ENCODE peak calls at places on chromosomes 1 and 21, in five cellular contexts. B, T, V, S and M are unnamed samples.

GRCh38 chr1:113088972-113089371 is 16.0 kb downstream of the LRIG2 start:
- DNase-seq in B (no peak), T (no peak), V (no peak), S (no peak), M (no peak)

GRCh38 chr21:42039911-42040351 is 29.8 kb upstream of the ZBTB21 start:
- DNase-seq in B (peak), T (peak), V (no peak), S (no peak), M (peak)

GRCh38 chr1:43979528-43980254 is 681 bp downstream of the B4GALT2 start:
- DNase-seq in B (peak), T (peak), V (no peak), S (peak), M (no peak)

GRCh38 chr1:220300442-220301121 is 28.3 kb upstream of the RAB3GAP2 start:
- DNase-seq in B (peak), T (peak), V (no peak), S (peak), M (peak)

GRCh38 chr1:15100369-15101111 is 53.0 kb upstream of the TMEM51 start:
- DNase-seq in B (no peak), T (peak), V (peak), S (peak), M (peak)

GRCh38 chr1:89736937-89737733 is 83.7 kb upstream of the LRRC8D start:
- DNase-seq in B (no peak), T (no peak), V (no peak), S (no peak), M (no peak)

GRCh38 chr21:46155514-46156377 is at the start of gene FTCD:
- DNase-seq in B (no peak), T (peak), V (no peak), S (no peak), M (no peak)

GRCh38 chr21:26845066-26845749 is at the start of gene ADAMTS1:
- DNase-seq in B (peak), T (peak), V (no peak), S (peak), M (peak)

GRCh38 chr1:69985901-69986439 is 219.4 kb downstream of the LRRC40 start:
- DNase-seq in B (no peak), T (no peak), V (no peak), S (no peak), M (no peak)

GRCh38 chr1:23168462-23169218 is at the start of gene LUZP1:
- DNase-seq in B (peak), T (peak), V (peak), S (peak), M (no peak)

GRCh38 chr1:115478933-115479551 is 141.0 kb upstream of the NGF start:
- DNase-seq in B (no peak), T (no peak), V (no peak), S (no peak), M (no peak)

GRCh38 chr1:167898578-167899222 is 15.2 kb downstream of the ADCY10 start:
- DNase-seq in B (no peak), T (no peak), V (no peak), S (no peak), M (no peak)

GRCh38 chr1:187509091-187509490 is 680.3 kb downstream of the PLA2G4A start:
- DNase-seq in B (no peak), T (no peak), V (no peak), S (peak), M (no peak)

GRCh38 chr1:234858722-234859121 is 248.7 kb upstream of the IRF2BP2 start:
- DNase-seq in B (no peak), T (no peak), V (no peak), S (no peak), M (no peak)

GRCh38 chr21:32389337-32390015 is 3.3 kb downstream of the URB1 start:
- DNase-seq in B (no peak), T (no peak), V (no peak), S (no peak), M (no peak)
- H3K27ac ChIP-seq in B (no peak), T (no peak), V (no peak), S (peak), M (no peak)

DNA sequence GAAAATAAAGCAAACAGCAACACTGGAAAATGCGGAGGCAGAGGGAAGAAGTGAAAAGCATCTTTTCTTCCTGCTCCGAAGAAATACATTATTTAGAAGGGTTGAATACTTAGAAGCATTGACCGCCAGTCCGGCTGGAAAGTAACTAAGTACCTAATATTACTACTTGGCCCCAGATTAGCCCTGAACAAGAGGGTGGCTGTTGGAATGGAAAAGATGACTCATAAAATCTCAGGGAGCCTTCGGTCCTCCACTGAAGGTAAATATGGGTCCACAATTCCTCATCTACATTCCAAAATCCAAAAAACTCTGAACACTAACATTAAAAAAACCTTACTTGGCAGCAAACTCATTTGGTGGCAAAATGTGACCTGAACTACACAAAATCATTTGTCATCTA is 40.1 kb downstream of the BCAR3 start:
- DNase-seq in B (no peak), T (no peak), V (no peak), S (no peak), M (no peak)
- H3K27ac ChIP-seq in B (no peak), T (no peak), V (no peak), S (no peak), M (no peak)

GRCh38 chr1:183881387-183882084 is 76.6 kb downstream of the RGL1 start:
- DNase-seq in B (peak), T (no peak), V (no peak), S (peak), M (peak)

GRCh38 chr1:183877321-183877720 is 72.4 kb downstream of the RGL1 start:
- DNase-seq in B (peak), T (peak), V (no peak), S (no peak), M (no peak)

GRCh38 chr1:183879477-183879876 is 74.6 kb downstream of the RGL1 start:
- DNase-seq in B (no peak), T (no peak), V (no peak), S (no peak), M (no peak)

GRCh38 chr1:183882328-183883167 is 77.6 kb downstream of the RGL1 start:
- DNase-seq in B (no peak), T (no peak), V (no peak), S (no peak), M (no peak)

GRCh38 chr1:183879966-183880365 is 75.0 kb downstream of the RGL1 start:
- DNase-seq in B (no peak), T (no peak), V (no peak), S (no peak), M (no peak)
- H3K27ac ChIP-seq in B (no peak), T (peak), V (no peak), S (no peak), M (no peak)

DNA sequence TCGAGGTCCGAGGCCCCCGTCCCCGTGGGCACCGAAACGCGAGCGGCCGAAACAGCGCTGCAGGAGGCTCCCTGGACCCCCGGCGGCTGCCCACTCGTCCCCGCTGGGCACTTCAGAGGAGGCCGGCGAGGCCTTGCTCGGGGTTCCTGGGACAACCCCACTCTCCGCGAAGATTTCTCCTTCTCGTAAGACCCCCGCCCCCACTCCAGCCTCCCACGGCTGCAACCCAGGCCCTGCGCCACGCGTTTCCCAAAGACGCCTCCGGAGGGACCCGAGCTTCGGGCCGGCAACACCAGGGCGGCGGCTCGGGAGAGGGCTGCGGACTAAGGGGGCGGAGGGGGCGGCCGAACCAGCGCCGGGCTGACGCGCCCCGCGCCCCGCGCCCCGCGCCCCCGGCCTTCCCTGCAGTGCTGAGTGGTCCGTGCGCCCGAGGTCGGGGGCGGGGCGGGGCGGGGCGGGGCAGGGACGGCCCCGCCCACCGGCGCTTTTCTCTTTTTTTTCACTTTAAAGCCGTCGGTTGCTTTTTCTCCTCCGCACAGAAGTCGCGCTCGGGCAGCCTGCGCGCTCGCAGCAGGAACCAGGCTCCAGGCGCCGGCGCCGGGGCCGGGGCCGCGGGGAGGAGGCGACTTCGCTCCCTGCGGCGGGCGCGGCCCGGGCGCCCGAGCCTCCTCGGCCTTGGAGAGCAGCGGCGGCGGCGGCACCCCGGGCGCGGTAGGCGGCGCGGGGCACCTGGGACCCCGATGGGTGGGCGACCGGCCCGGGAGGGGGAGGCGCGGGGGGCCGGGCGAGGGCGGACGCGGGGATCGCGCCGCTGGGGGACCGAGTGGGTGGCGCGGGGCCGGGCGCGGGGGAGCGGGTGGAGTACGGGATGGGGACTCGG is at the start of gene SPSB1:
- DNase-seq in B (peak), T (peak), V (no peak), S (peak), M (no peak)
- H3K27ac ChIP-seq in B (peak), T (peak), V (peak), S (peak), M (peak)

GRCh38 chr1:17648457-17649145 is 106.5 kb upstream of the ACTL8 start:
- DNase-seq in B (no peak), T (no peak), V (no peak), S (no peak), M (no peak)

GRCh38 chr1:17653728-17654351 is 101.3 kb upstream of the ACTL8 start:
- DNase-seq in B (peak), T (no peak), V (no peak), S (peak), M (peak)

GRCh38 chr1:17645512-17645911 is 106.0 kb downstream of the ARHGEF10L start:
- DNase-seq in B (no peak), T (no peak), V (no peak), S (no peak), M (no peak)

GRCh38 chr1:17646444-17647287 is 107.2 kb downstream of the ARHGEF10L start:
- DNase-seq in B (no peak), T (no peak), V (no peak), S (no peak), M (no peak)

DNA sequence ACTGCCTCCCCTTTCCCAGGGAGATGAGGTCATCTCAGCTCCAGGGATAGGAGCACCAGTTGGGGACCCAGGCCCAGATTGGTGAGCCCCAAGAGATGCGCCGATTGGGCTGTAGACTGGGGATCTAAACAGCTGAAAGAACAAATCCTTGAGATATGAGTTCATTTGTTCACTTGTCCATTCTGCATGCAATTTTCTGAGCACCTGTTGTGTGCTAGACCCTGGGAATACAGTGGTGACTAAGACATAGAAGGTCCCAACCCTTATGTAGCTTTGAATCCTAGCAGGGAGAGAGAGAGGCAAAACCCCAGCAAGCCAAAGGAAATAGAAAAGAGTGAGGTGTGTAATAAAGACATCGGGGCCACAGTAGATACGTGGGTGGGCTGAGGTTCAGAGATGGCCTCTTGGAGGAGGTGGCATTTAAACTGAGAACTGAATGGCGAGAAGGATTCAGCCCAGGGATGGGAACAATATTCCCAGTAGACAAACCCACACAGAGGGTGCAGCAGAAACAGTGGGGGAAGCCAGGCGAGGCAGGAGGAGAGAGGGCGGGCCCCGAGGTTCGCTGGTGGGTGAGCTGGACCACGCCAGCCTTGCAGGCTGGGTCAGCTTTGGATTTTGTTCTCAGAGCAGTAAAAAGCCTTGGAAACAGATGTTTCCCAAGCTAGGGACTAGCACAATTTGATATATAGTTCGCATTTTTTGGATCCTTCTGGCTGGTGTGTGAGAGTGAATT is 105.6 kb upstream of the ACTL8 start:
- DNase-seq in B (no peak), T (no peak), V (no peak), S (no peak), M (no peak)
- H3K27ac ChIP-seq in B (peak), T (no peak), V (no peak), S (no peak), M (no peak)

GRCh38 chr1:5907386-5907785 is 84.8 kb downstream of the NPHP4 start:
- DNase-seq in B (no peak), T (no peak), V (no peak), S (no peak), M (no peak)

GRCh38 chr1:5908461-5909375 is 83.5 kb downstream of the NPHP4 start:
- DNase-seq in B (no peak), T (no peak), V (no peak), S (no peak), M (no peak)

GRCh38 chr1:5906966-5907365 is 85.3 kb downstream of the NPHP4 start:
- DNase-seq in B (no peak), T (no peak), V (no peak), S (no peak), M (no peak)

GRCh38 chr1:5909576-5910275 is 82.5 kb downstream of the NPHP4 start:
- DNase-seq in B (no peak), T (no peak), V (no peak), S (no peak), M (no peak)

GRCh38 chr1:5907966-5908365 is 84.3 kb downstream of the NPHP4 start:
- DNase-seq in B (no peak), T (no peak), V (no peak), S (no peak), M (no peak)
- H3K27ac ChIP-seq in B (no peak), T (no peak), V (no peak), S (no peak), M (no peak)

GRCh38 chr1:218486108-218486507 is 141.0 kb downstream of the TGFB2 start:
- DNase-seq in B (no peak), T (no peak), V (no peak), S (no peak), M (no peak)

GRCh38 chr1:218485241-218485928 is 140.2 kb downstream of the TGFB2 start:
- DNase-seq in B (no peak), T (no peak), V (no peak), S (peak), M (no peak)

GRCh38 chr1:218488986-218489385 is 143.8 kb downstream of the TGFB2 start:
- DNase-seq in B (no peak), T (no peak), V (no peak), S (peak), M (no peak)

GRCh38 chr1:218492840-218493239 is 147.7 kb downstream of the TGFB2 start:
- DNase-seq in B (no peak), T (no peak), V (no peak), S (no peak), M (no peak)

DNA sequence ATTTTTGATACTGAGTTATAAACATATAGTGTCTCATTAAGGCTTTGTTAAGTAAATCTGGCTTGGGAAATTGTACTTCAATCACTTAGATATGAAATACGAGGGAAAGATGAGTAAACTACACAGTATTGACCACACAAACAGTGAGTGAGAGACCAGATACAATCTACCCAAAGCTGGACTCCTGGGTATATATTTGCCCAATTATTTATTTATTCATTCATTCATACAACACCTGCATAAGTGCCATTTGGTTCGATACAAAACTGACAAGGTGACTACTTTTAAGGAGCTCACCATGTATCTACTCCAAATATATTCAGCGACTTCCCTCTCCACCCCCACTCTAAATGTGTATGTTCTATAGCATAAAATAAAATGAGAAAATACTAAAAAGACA is 143.4 kb downstream of the TGFB2 start:
- DNase-seq in B (no peak), T (no peak), V (no peak), S (no peak), M (no peak)
- H3K27ac ChIP-seq in B (no peak), T (no peak), V (peak), S (peak), M (no peak)

GRCh38 chr1:99656701-99657100 is 10.8 kb downstream of the PALMD start:
- DNase-seq in B (no peak), T (no peak), V (no peak), S (no peak), M (no peak)

GRCh38 chr1:99650773-99651437 is 5.0 kb downstream of the PALMD start:
- DNase-seq in B (no peak), T (no peak), V (no peak), S (no peak), M (no peak)

GRCh38 chr1:99657213-99658030 is 11.5 kb downstream of the PALMD start:
- DNase-seq in B (no peak), T (no peak), V (no peak), S (no peak), M (no peak)

GRCh38 chr1:99650021-99650420 is 4.1 kb downstream of the PALMD start:
- DNase-seq in B (no peak), T (no peak), V (no peak), S (no peak), M (no peak)

GRCh38 chr1:99652881-99653281 is 7.0 kb downstream of the PALMD start:
- DNase-seq in B (no peak), T (no peak), V (no peak), S (no peak), M (no peak)
- H3K27ac ChIP-seq in B (peak), T (peak), V (no peak), S (no peak), M (no peak)

GRCh38 chr1:33270808-33271465 is 14.6 kb downstream of the ZNF362 start:
- DNase-seq in B (no peak), T (no peak), V (no peak), S (no peak), M (no peak)

GRCh38 chr1:33272930-33273329 is 16.6 kb downstream of the ZNF362 start:
- DNase-seq in B (no peak), T (no peak), V (no peak), S (no peak), M (no peak)

GRCh38 chr1:33270379-33270778 is 14.1 kb downstream of the ZNF362 start:
- DNase-seq in B (no peak), T (no peak), V (no peak), S (no peak), M (no peak)

GRCh38 chr1:33272509-33272908 is 16.2 kb downstream of the ZNF362 start:
- DNase-seq in B (no peak), T (no peak), V (no peak), S (no peak), M (no peak)

DNA sequence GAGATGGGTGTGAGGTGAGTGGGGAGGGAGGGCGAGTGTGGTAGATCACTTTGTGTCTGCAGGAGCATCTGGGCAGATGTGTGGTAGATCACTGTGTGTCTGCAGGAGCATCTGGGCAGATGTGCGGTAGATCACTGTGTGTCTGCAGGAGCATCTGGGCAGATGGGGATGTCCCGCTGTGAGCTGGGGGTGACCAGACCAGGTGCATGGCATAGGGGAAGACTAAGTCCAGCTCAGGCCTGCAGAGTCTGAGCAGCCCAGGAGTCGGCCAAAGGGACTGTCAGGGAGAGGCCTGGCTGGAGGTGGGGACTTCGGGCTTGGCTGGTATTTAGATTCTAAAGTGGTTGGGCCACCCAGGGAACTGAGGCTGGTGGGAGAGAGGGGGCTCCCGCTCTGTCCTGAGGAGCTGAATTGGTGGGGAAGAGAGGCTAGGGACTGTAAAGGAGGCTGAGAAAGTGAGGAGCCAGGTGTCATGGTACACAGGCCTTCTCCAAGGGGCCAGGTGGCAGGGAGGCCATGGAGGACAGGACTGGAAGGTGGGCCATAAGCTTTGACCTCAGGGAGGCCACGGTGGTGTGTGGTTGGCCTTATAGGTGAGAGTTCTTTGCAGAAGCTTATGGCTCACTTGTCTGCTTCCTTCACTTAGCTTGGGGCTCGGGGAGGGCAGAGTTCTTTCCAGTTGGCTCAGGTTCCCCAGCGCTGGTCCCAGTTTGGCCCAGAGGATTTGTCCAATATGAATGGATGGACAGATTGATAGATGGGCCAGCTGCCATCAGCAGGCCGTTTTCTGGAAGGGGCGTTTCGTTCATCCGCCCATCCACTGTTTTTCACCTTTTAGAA is 15.6 kb downstream of the ZNF362 start:
- DNase-seq in B (no peak), T (no peak), V (no peak), S (no peak), M (no peak)
- H3K27ac ChIP-seq in B (no peak), T (no peak), V (no peak), S (no peak), M (no peak)